ENCODE peak calls at places on chromosomes 2 and 18, in ten cellular contexts. H is Kasumi-1; G is AG08396; M is K562; N is epithelial cell of esophagus; P is HepG2; F is activated CD8-positive, alpha-beta memory T cell treated with anti-CD3 and anti-CD28 coated beads, Interleukin-2, amount 10 ng/mL, durations not matched to agents 7 days and 5 days; L is MCF 10A; T is stimulated activated naive B cell treated with anti-CD40 and anti-IgM and Interleukin-4, amounts not matched to agents 10 μg/mL and 1 μg/mL and 100 μg/mL, for 72 hours; R is aorta. E is an unnamed sample.

GRCh38 chr2:47083886-47084682 is 71.0 kb downstream of the STPG4 start:
- DNase-seq in H (peak; percentile 97), T (no peak), F (no peak), N (no peak), P (no peak), M (no peak), L (no peak), G (no peak), R (peak; percentile 73), E (no peak)

GRCh38 chr2:128646691-128647090 is 328.0 kb upstream of the HS6ST1 start:
- DNase-seq in N (no peak), T (no peak), G (no peak), H (no peak), R (no peak), L (no peak), P (no peak), M (no peak), F (peak; percentile 16), E (no peak)

GRCh38 chr18:3383381-3383915 is 66.5 kb upstream of the TGIF1 start:
- DNase-seq in R (no peak), T (no peak), N (no peak), H (no peak), L (no peak), G (no peak), P (no peak), F (no peak), M (no peak), E (peak; percentile 27)

GRCh38 chr18:48927286-48928080 is 23.3 kb downstream of the SMAD7 start:
- DNase-seq in F (no peak), T (no peak), G (no peak), N (no peak), M (no peak), H (no peak), P (no peak), L (no peak), R (no peak), E (peak; percentile 23)

GRCh38 chr2:216796096-216796840 is 63.6 kb downstream of the TNP1 start:
- DNase-seq in R (no peak), P (no peak), M (no peak), T (no peak), H (no peak), L (no peak), F (no peak), N (no peak), G (no peak), E (no peak)

GRCh38 chr2:50636462-50636861 is 395.5 kb downstream of the NRXN1 start:
- DNase-seq in M (no peak), H (no peak), P (no peak), R (no peak), F (no peak), N (no peak), L (no peak), G (no peak), T (no peak), E (no peak)

GRCh38 chr2:99850076-99850710 is 292.2 kb downstream of the AFF3 start:
- DNase-seq in N (no peak), P (no peak), H (no peak), L (no peak), F (no peak), T (no peak), G (no peak), M (no peak), R (no peak), E (no peak)

GRCh38 chr2:19120941-19121750 is 237.3 kb downstream of the OSR1 start:
- DNase-seq in N (peak; percentile 59), L (peak; percentile 90), H (peak; percentile 2), M (no peak), F (no peak), P (peak; percentile 26), R (no peak), G (peak; percentile 69), T (no peak), E (no peak)

GRCh38 chr2:3848776-3849175 is 145.4 kb downstream of the DCDC2C start:
- DNase-seq in T (no peak), N (no peak), G (no peak), H (no peak), R (no peak), M (no peak), P (no peak), F (no peak), L (no peak), E (no peak)

GRCh38 chr2:127170021-127170420 is 50.1 kb downstream of the CYP27C1 start:
- DNase-seq in P (no peak), L (no peak), N (peak; percentile 77), R (no peak), M (no peak), H (no peak), T (no peak), F (no peak), G (no peak), E (no peak)

GRCh38 chr2:186639939-186640338 is 50.1 kb downstream of the ITGAV start:
- DNase-seq in G (no peak), N (no peak), L (no peak), F (no peak), P (no peak), R (no peak), T (no peak), H (no peak), M (no peak), E (no peak)

GRCh38 chr2:7209776-7210555 is 292.8 kb downstream of the RNF144A start:
- DNase-seq in M (no peak), H (no peak), T (no peak), G (no peak), P (no peak), R (no peak), F (no peak), N (no peak), L (no peak), E (no peak)

GRCh38 chr2:105287692-105288091 is 41.8 kb downstream of the TGFBRAP1 start:
- DNase-seq in N (peak; percentile 70), F (peak; percentile 58), R (no peak), L (peak; percentile 50), P (peak; percentile 21), H (peak; percentile 72), M (peak; percentile 50), T (no peak), G (no peak), E (peak; percentile 16)

GRCh38 chr2:214507032-214507431 is 96.2 kb downstream of the VWC2L start:
- DNase-seq in R (no peak), H (no peak), F (no peak), M (no peak), T (no peak), N (no peak), P (no peak), G (no peak), L (no peak), E (no peak)

GRCh38 chr2:241094172-241094571 is 7.9 kb downstream of the MTERF4 start:
- DNase-seq in T (no peak), N (no peak), G (no peak), M (no peak), R (no peak), H (no peak), P (no peak), L (no peak), F (no peak), E (no peak)

GRCh38 chr2:176817061-176817565 is 395.5 kb upstream of the HNRNPA3 start:
- DNase-seq in G (peak; percentile 5), F (peak; percentile 65), R (no peak), T (no peak), L (peak; percentile 14), M (no peak), H (peak; percentile 10), P (no peak), N (no peak), E (peak; percentile 78)

GRCh38 chr18:54284535-54284934 is 15.2 kb downstream of the POLI start:
- DNase-seq in L (no peak), F (no peak), N (no peak), H (no peak), R (no peak), P (no peak), M (no peak), T (no peak), G (no peak), E (no peak)

E was measured in NCI-H510A treated with DMSO at 0.1 percent for 48 hours.